ENCODE peak calls at places on chromosomes 12 and 14, in seven cellular contexts. One of them, this sample, is unnamed.

GRCh38 chr14:65506801-65507200 is 94.3 kb downstream of the FUT8 start:
- DNase-seq in IMR-90: no peak
- DNase-seq in right lobe of liver: no peak
- DNase-seq in transverse colon: no peak
- DNase-seq in HepG2: peak; percentile 5
- DNase-seq in body of pancreas: peak; percentile 14
- DNase-seq in stomach: no peak
- DNase-seq in this sample: no peak

GRCh38 chr12:119829439-119829838 is 47.7 kb downstream of the CIT start:
- DNase-seq in right lobe of liver: no peak
- DNase-seq in transverse colon: no peak
- DNase-seq in IMR-90: no peak
- DNase-seq in HepG2: no peak
- DNase-seq in body of pancreas: no peak
- DNase-seq in stomach: no peak
- DNase-seq in this sample: no peak

GRCh38 chr12:65860584-65860983 is 36.3 kb downstream of the HMGA2 start:
- DNase-seq in transverse colon: no peak
- DNase-seq in HepG2: no peak
- DNase-seq in stomach: no peak
- DNase-seq in body of pancreas: no peak
- DNase-seq in right lobe of liver: no peak
- DNase-seq in IMR-90: no peak
- DNase-seq in this sample: no peak

GRCh38 chr12:19397534-19397933 is 41.8 kb upstream of the AEBP2 start:
- DNase-seq in IMR-90: peak; percentile 60
- DNase-seq in transverse colon: no peak
- DNase-seq in body of pancreas: no peak
- DNase-seq in stomach: no peak
- DNase-seq in HepG2: no peak
- DNase-seq in right lobe of liver: no peak
- DNase-seq in this sample: no peak

GRCh38 chr12:20624718-20625117 is 70.4 kb upstream of the SLCO1C1 start:
- DNase-seq in HepG2: peak; percentile 56
- DNase-seq in IMR-90: peak; percentile 30
- DNase-seq in right lobe of liver: no peak
- DNase-seq in body of pancreas: no peak
- DNase-seq in stomach: no peak
- DNase-seq in transverse colon: no peak
- DNase-seq in this sample: no peak

GRCh38 chr12:85947286-85947685 is 73.2 kb downstream of the NTS start:
- DNase-seq in transverse colon: no peak
- DNase-seq in HepG2: no peak
- DNase-seq in right lobe of liver: no peak
- DNase-seq in IMR-90: no peak
- DNase-seq in stomach: no peak
- DNase-seq in body of pancreas: no peak
- DNase-seq in this sample: no peak

GRCh38 chr12:60197589-60197988 is 601.8 kb downstream of the SLC16A7 start:
- DNase-seq in HepG2: no peak
- DNase-seq in transverse colon: no peak
- DNase-seq in right lobe of liver: no peak
- DNase-seq in IMR-90: peak; percentile 77
- DNase-seq in stomach: no peak
- DNase-seq in body of pancreas: no peak
- DNase-seq in this sample: no peak

GRCh38 chr12:124910561-124911478 is 3.6 kb downstream of the UBC start:
- DNase-seq in HepG2: no peak
- DNase-seq in IMR-90: peak; percentile 42
- DNase-seq in transverse colon: no peak
- DNase-seq in right lobe of liver: no peak
- DNase-seq in body of pancreas: no peak
- DNase-seq in stomach: no peak
- DNase-seq in this sample: no peak

GRCh38 chr12:69065804-69066203 is 132.8 kb upstream of the CPM start:
- DNase-seq in body of pancreas: no peak
- DNase-seq in HepG2: no peak
- DNase-seq in transverse colon: no peak
- DNase-seq in IMR-90: peak; percentile 38
- DNase-seq in right lobe of liver: no peak
- DNase-seq in stomach: no peak
- DNase-seq in this sample: no peak

GRCh38 chr12:96258451-96258933 is 64.3 kb downstream of the ELK3 start:
- DNase-seq in body of pancreas: peak; percentile 87
- DNase-seq in transverse colon: no peak
- DNase-seq in HepG2: no peak
- DNase-seq in IMR-90: peak; percentile 53
- DNase-seq in right lobe of liver: no peak
- DNase-seq in stomach: no peak
- DNase-seq in this sample: peak; percentile 80

GRCh38 chr14:96156804-96157760 is 47.6 kb upstream of the BDKRB2 start:
- DNase-seq in IMR-90: no peak
- DNase-seq in HepG2: no peak
- DNase-seq in transverse colon: no peak
- DNase-seq in stomach: peak; percentile 24
- DNase-seq in right lobe of liver: peak; percentile 45
- DNase-seq in body of pancreas: peak; percentile 34
- DNase-seq in this sample: no peak

GRCh38 chr14:64500088-64500487 is 3.5 kb downstream of the ZBTB25 start:
- DNase-seq in body of pancreas: no peak
- DNase-seq in right lobe of liver: no peak
- DNase-seq in transverse colon: no peak
- DNase-seq in HepG2: no peak
- DNase-seq in IMR-90: no peak
- DNase-seq in stomach: no peak
- DNase-seq in this sample: no peak

GRCh38 chr14:64503184-64503433 is 529 bp downstream of the ZBTB25 start:
- DNase-seq in transverse colon: no peak
- DNase-seq in stomach: no peak
- DNase-seq in IMR-90: no peak
- DNase-seq in body of pancreas: no peak
- DNase-seq in HepG2: no peak
- DNase-seq in right lobe of liver: no peak
- DNase-seq in this sample: peak; percentile 50

GRCh38 chr14:64502476-64503183 is 1.0 kb downstream of the ZBTB25 start:
- DNase-seq in transverse colon: peak; percentile 36
- DNase-seq in HepG2: no peak
- DNase-seq in IMR-90: peak; percentile 16
- DNase-seq in body of pancreas: peak; percentile 40
- DNase-seq in right lobe of liver: no peak
- DNase-seq in stomach: peak; percentile 43
- DNase-seq in this sample: no peak

GRCh38 chr14:64503434-64504309 is at the start of gene ZBTB25:
- DNase-seq in right lobe of liver: peak; percentile 91
- DNase-seq in HepG2: peak; percentile 90
- DNase-seq in body of pancreas: peak; percentile 92
- DNase-seq in transverse colon: peak; percentile 91
- DNase-seq in IMR-90: peak; percentile 93
- DNase-seq in stomach: peak; percentile 89
- DNase-seq in this sample: peak; percentile 88

DNA sequence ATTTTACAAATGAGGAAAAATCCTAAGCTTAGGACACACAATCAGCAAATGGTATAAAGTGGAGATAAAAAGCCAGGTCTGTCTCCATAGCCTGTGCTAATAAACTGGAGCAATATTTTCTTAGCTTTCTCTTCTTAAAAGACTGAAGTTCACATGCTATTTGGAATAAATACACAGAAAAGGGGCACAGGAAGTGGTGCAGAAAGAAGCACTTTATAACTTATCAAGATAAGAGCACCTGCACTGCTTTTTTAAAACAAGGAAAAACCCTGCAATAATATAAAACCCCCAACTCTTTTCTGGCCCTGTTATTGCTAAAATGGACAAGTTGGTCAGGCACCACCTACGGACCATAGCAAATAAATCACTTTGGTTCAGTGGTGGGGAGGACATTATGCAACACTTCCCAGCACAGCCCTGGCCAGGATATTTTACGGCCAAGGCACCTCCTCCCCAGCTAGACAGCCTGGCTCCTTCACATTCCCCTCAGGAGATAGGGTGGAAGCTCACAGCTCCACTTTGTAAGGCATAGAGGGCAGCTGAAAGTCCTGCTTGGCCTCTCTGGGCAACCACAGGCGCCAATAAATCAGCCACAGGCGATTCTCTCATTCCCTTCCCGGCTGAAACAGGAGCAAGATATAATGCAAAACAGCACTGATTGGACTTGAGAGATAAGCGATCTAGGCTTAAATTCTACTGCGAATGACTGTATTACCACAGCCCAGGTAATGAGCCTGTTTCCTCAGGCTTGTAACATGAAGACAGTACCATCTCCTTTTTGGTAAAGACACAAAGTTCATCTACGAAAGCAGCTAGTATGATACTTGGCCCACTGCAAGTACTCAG is 2.1 kb downstream of the ZBTB25 start:
- DNase-seq in HepG2: peak; percentile 55
- DNase-seq in transverse colon: peak; percentile 68
- DNase-seq in right lobe of liver: peak; percentile 61
- DNase-seq in stomach: peak; percentile 43
- DNase-seq in body of pancreas: peak; percentile 64
- DNase-seq in IMR-90: peak; percentile 38
- DNase-seq in this sample: peak; percentile 47
- TF ChIP-seq POLR2A in HepG2: no peak
- TF ChIP-seq POLR2A in transverse colon: peak; percentile 43
- TF ChIP-seq POLR2A in right lobe of liver: peak; percentile 63
- TF ChIP-seq POLR2A in stomach: no peak
- TF ChIP-seq POLR2A in body of pancreas: no peak
- TF ChIP-seq POLR2A in IMR-90: no peak
- TF ChIP-seq POLR2A in this sample: no peak

GRCh38 chr14:50670196-50670875 is 2.2 kb upstream of the SAV1 start:
- DNase-seq in IMR-90: peak; percentile 49
- DNase-seq in HepG2: no peak
- DNase-seq in transverse colon: no peak
- DNase-seq in stomach: no peak
- DNase-seq in body of pancreas: no peak
- DNase-seq in right lobe of liver: no peak
- DNase-seq in this sample: no peak
- H3K4me3 ChIP-seq in IMR-90: no peak overlapping the region
- H3K4me3 ChIP-seq in HepG2: no peak overlapping the region
- H3K4me3 ChIP-seq in transverse colon: no peak overlapping the region
- H3K4me3 ChIP-seq in stomach: no peak overlapping the region
- H3K4me3 ChIP-seq in body of pancreas: no peak overlapping the region
- H3K4me3 ChIP-seq in right lobe of liver: no peak overlapping the region
- H3K4me3 ChIP-seq in this sample: no peak overlapping the region

DNA sequence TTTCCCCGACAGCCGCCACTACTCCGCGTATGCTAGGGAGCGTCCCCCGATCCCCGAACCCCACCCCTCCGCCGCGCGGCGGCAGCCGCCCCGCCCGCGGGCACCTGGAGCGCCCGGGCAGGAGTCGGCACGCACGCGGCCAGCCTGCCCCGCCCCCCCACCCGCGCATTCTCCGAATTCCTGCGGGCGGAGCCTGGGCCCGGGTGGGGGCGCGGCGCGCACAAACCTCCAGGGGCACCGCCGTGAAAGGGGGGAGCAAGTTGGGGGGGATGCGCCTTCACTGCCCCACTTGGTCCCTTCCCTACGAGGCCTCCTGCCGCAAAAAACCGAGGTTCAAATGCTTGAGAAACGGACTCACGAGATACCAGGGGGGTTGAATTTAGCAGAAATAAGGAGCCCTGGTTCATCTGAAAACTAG is 1.7 kb downstream of the AJUBA start:
- DNase-seq in body of pancreas: peak; percentile 38
- DNase-seq in HepG2: peak; percentile 76
- DNase-seq in IMR-90: peak; percentile 32
- DNase-seq in stomach: peak; percentile 57
- DNase-seq in right lobe of liver: peak; percentile 67
- DNase-seq in transverse colon: peak; percentile 59
- DNase-seq in this sample: peak; percentile 70
- TF ChIP-seq POLR2A in body of pancreas: peak; percentile 38
- TF ChIP-seq POLR2A in HepG2: peak; percentile 87
- TF ChIP-seq POLR2A in IMR-90: no peak
- TF ChIP-seq POLR2A in stomach: no peak
- TF ChIP-seq POLR2A in right lobe of liver: peak; percentile 60
- TF ChIP-seq POLR2A in transverse colon: no peak
- TF ChIP-seq POLR2A in this sample: no peak

DNA sequence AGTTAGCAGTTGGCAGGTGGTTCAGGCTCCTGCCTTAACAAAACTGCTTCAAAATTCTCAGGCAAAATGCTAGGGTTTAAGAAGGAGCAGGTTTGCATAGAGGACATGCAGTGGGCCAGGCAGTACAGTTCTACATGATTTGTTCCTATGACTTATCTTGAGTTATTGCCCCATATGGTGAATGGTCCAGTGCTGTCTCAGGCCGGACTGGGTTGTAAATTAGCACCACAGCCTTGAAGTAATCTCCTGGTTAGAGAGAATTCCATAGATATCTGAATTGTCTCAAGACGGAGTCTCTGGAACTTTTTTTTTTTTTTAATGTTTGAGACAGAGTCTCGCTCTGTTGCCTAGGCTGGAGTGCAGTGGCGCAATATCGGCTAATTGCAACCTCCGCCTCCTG is 11.8 kb upstream of the PRPF39 start:
- DNase-seq in transverse colon: no peak
- DNase-seq in right lobe of liver: no peak
- DNase-seq in IMR-90: no peak
- DNase-seq in body of pancreas: no peak
- DNase-seq in HepG2: no peak
- DNase-seq in stomach: no peak
- DNase-seq in this sample: no peak
- H3K4me3 ChIP-seq in transverse colon: no peak overlapping the region
- H3K4me3 ChIP-seq in right lobe of liver: no peak overlapping the region
- H3K4me3 ChIP-seq in IMR-90: no peak overlapping the region
- H3K4me3 ChIP-seq in body of pancreas: no peak overlapping the region
- H3K4me3 ChIP-seq in HepG2: no peak overlapping the region
- H3K4me3 ChIP-seq in stomach: no peak overlapping the region
- H3K4me3 ChIP-seq in this sample: no peak overlapping the region

DNA sequence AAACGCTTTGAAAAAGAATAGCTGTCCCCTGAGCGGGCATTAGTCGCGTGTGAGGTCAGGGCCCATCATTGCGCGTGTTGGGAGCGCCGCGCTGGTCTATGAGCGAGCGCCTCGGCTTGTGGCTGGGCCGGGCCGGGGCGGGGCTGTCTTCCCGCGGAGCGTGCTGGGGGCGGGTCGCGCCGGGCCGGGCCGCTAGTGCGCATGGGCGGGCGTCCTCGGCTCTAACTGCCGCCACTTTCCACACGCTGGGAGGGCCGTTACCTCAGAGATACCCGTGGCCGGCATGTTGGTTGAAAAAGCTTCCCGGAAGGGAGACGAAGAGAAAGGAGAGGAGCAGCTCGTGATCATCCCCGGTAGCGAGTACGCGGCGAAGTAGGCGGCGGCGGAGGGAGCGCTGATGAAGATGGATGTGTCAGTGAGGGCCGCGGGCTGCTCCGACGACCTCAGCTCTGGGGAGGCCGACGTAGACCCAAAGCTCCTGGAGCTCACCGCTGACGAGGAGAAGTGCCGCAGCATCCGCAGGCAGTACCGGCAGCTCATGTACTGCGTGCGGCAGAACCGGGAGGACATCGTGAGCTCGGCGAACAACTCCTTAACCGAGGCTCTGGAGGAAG is at the start of gene EID3:
- DNase-seq in transverse colon: peak; percentile 88
- DNase-seq in HepG2: no peak
- DNase-seq in IMR-90: peak; percentile 73
- DNase-seq in body of pancreas: peak; percentile 88
- DNase-seq in right lobe of liver: peak; percentile 90
- DNase-seq in stomach: peak; percentile 91
- DNase-seq in this sample: peak; percentile 91
- TF ChIP-seq POLR2A in transverse colon: peak; percentile 39
- TF ChIP-seq POLR2A in HepG2: no peak
- TF ChIP-seq POLR2A in IMR-90: peak; percentile 61
- TF ChIP-seq POLR2A in body of pancreas: no peak
- TF ChIP-seq POLR2A in right lobe of liver: peak; percentile 16
- TF ChIP-seq POLR2A in stomach: no peak
- TF ChIP-seq POLR2A in this sample: no peak